ENCODE peak calls at places on chromosomes 11 and 22, in five cellular contexts. M is IMR-90, S is mesenchymal stem cell, P is H1, C is neuronal stem cell. F is an unnamed sample.

GRCh38 chr22:39995346-39996252 is 845 bp downstream of the FAM83F start:
- DNase-seq in M (no peak), S (no peak), P (no peak), C (no peak), F (no peak)

GRCh38 chr11:78532991-78533861 is 41.4 kb downstream of the NARS2 start:
- DNase-seq in M (no peak), S (no peak), P (no peak), C (no peak), F (no peak)

GRCh38 chr11:44112083-44112865 is 16.8 kb downstream of the EXT2 start:
- DNase-seq in M (peak; percentile 76), S (peak; percentile 58), P (no peak), C (no peak), F (no peak)

GRCh38 chr11:10762185-10762584 is 11.1 kb downstream of the CTR9 start:
- DNase-seq in M (no peak), S (no peak), P (no peak), C (no peak), F (no peak)

GRCh38 chr11:66883021-66883968 is 26.4 kb downstream of the LRFN4 start:
- DNase-seq in M (peak; percentile 86), S (peak; percentile 52), P (peak; percentile 97), C (peak; percentile 54), F (peak; percentile 27)

GRCh38 chr11:46277623-46278386 is at the start of gene CREB3L1:
- DNase-seq in M (no peak), S (no peak), P (peak; percentile 80), C (no peak), F (no peak)

GRCh38 chr11:45896392-45897068 is 10.5 kb downstream of the FREY1 start:
- DNase-seq in M (no peak), S (no peak), P (peak; percentile 84), C (peak; percentile 48), F (no peak)

GRCh38 chr11:75184757-75185156 is 33.9 kb downstream of the SLCO2B1 start:
- DNase-seq in M (no peak), S (no peak), P (no peak), C (no peak), F (peak; percentile 18)

GRCh38 chr22:26466196-26466595 is 17.4 kb downstream of the HPS4 start:
- DNase-seq in M (no peak), S (no peak), P (no peak), C (no peak), F (no peak)

GRCh38 chr11:63510360-63511130 is 4.7 kb downstream of the LGALS12 start:
- DNase-seq in M (no peak), S (no peak), P (no peak), C (no peak), F (no peak)

GRCh38 chr11:97786961-97787360 is 1233.8 kb upstream of the CNTN5 start:
- DNase-seq in M (no peak), S (no peak), P (no peak), C (no peak), F (no peak)

GRCh38 chr11:91100432-91100831 is 877.6 kb upstream of the CHORDC1 start:
- DNase-seq in M (peak; percentile 55), S (no peak), P (no peak), C (no peak), F (no peak)

GRCh38 chr11:64760759-64761417 is 1.1 kb upstream of the PYGM start:
- DNase-seq in M (no peak), S (no peak), P (no peak), C (no peak), F (no peak)

GRCh38 chr22:39176067-39176621 is 23.7 kb upstream of the CBX7 start:
- DNase-seq in M (peak; percentile 58), S (peak; percentile 80), P (peak; percentile 84), C (peak; percentile 69), F (peak; percentile 77)

GRCh38 chr22:27662359-27663030 is 139.1 kb downstream of the MN1 start:
- DNase-seq in M (no peak), S (no peak), P (no peak), C (no peak), F (no peak)

GRCh38 chr11:1933416-1934325 is 13.5 kb upstream of the MRPL23 start:
- DNase-seq in M (no peak), S (no peak), P (no peak), C (no peak), F (no peak)

GRCh38 chr22:39349506-39349966 is 255 bp upstream of the SYNGR1 start:
- DNase-seq in M (no peak), S (peak; percentile 27), P (peak; percentile 70), C (peak; percentile 62), F (peak; percentile 8)

GRCh38 chr22:28053871-28054621 is 135.0 kb upstream of the PITPNB start:
- DNase-seq in M (peak; percentile 62), S (no peak), P (no peak), C (no peak), F (no peak)

GRCh38 chr22:32206774-32207758 is 2.2 kb upstream of the RFPL2 start:
- DNase-seq in M (no peak), S (peak; percentile 5), P (peak; percentile 61), C (no peak), F (peak; percentile 38)

GRCh38 chr11:47981667-47982404 is 1.5 kb downstream of the PTPRJ start:
- DNase-seq in M (no peak), S (no peak), P (no peak), C (no peak), F (no peak)

GRCh38 chr11:45658292-45658991 is 7.0 kb downstream of the CHST1 start:
- DNase-seq in M (peak; percentile 45), S (peak; percentile 95), P (peak; percentile 77), C (no peak), F (no peak)

GRCh38 chr11:70670684-70671034 is 272.3 kb downstream of the CTTN start:
- DNase-seq in M (no peak), S (no peak), P (no peak), C (no peak), F (no peak)

GRCh38 chr11:109298865-109299264 is 123.1 kb upstream of the C11orf87 start:
- DNase-seq in M (no peak), S (no peak), P (no peak), C (no peak), F (no peak)

GRCh38 chr11:1235615-1236315 is 12.9 kb downstream of the MUC5B start:
- DNase-seq in M (no peak), S (no peak), P (peak; percentile 38), C (no peak), F (no peak)

GRCh38 chr22:49607821-49608220 is 219.9 kb downstream of the BRD1 start:
- DNase-seq in M (no peak), S (no peak), P (no peak), C (no peak), F (no peak)

GRCh38 chr11:125320347-125321122 is 156.0 kb downstream of the PKNOX2 start:
- DNase-seq in M (no peak), S (no peak), P (no peak), C (no peak), F (no peak)

GRCh38 chr11:34727228-34727737 is 106.4 kb downstream of the EHF start:
- DNase-seq in M (no peak), S (no peak), P (no peak), C (no peak), F (no peak)

GRCh38 chr22:26606611-26607010 is 11.2 kb downstream of the CRYBB1 start:
- DNase-seq in M (peak; percentile 84), S (peak; percentile 41), P (no peak), C (no peak), F (peak; percentile 4)

GRCh38 chr11:44372989-44373388 is 63.0 kb upstream of the ALX4 start:
- DNase-seq in M (no peak), S (no peak), P (no peak), C (no peak), F (no peak)

DNA sequence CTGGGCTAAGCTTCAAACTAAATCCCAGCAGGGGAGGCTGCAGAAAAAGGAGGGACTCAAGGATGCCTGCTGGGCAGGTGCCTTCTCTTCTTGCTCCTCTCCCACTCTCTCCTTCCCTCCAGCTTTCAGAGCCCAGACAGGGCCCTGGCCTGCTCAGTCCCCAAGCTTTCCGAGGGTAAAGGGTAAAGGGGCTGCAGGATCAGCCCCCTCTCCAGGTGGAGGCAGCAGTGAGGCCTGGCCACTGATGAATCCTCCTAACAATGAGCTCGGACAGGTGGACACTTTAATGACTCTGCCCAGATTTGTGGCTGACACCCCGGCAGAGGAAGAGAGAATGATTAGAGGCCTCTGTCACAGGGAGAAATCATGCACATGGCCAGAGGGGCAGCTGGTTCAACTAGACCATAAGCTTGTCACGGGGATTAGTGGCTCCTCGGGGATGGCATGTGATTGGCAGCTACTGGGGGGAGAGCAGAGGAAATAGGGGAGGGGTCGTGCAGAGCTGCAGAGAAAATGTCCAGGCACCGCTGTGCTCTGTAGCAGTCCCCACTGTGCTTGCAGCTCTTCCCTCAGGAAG is 587.5 kb upstream of the B3GAT1 start:
- DNase-seq in M (no peak), S (no peak), P (no peak), C (no peak), F (no peak)
- H2AFZ ChIP-seq in M (no peak overlapping the region), S (no peak overlapping the region), P (no peak overlapping the region), C (no peak overlapping the region), F (no peak overlapping the region)

DNA sequence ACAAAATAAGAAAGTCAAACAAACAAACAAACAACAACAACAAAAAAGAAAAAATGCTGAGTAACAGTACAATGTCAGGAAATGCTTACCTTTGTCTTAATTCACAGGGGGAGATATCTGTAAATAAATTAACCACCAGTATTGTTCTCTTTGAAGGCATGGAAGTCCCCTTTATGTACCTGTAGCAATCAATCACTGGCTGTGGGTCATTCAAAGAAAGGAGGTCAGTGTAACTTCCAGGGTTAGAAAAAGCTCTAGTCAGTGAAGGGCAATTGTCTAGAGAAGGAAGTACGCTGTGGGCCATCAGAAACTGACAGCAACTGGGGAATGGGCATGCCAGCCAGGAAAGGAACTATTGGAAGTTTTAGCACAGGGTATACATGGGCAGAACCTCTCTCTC is 121.5 kb upstream of the LUZP2 start:
- DNase-seq in M (no peak), S (no peak), P (no peak), C (no peak), F (no peak)
- H3K4me3 ChIP-seq in M (no peak overlapping the region), S (no peak overlapping the region), P (no peak overlapping the region), C (no peak overlapping the region), F (no peak overlapping the region)

GRCh38 chr22:29268511-29269229 is 602 bp downstream of the EWSR1 start:
- DNase-seq in M (peak; percentile 67), S (peak; percentile 72), P (no peak), C (peak; percentile 69), F (peak; percentile 37)

GRCh38 chr22:29267858-29268510 is at the start of the genes EWSR1 and RHBDD3:
- DNase-seq in M (peak; percentile 97), S (peak; percentile 99), P (peak; percentile 100), C (peak; percentile 97), F (peak; percentile 97)

GRCh38 chr22:29266564-29267461 is 968 bp downstream of the RHBDD3 start:
- DNase-seq in M (peak; percentile 11), S (peak; percentile 47), P (no peak), C (no peak), F (no peak)

GRCh38 chr22:29265929-29266328 is 1.9 kb downstream of the RHBDD3 start:
- DNase-seq in M (no peak), S (no peak), P (no peak), C (no peak), F (no peak)

DNA sequence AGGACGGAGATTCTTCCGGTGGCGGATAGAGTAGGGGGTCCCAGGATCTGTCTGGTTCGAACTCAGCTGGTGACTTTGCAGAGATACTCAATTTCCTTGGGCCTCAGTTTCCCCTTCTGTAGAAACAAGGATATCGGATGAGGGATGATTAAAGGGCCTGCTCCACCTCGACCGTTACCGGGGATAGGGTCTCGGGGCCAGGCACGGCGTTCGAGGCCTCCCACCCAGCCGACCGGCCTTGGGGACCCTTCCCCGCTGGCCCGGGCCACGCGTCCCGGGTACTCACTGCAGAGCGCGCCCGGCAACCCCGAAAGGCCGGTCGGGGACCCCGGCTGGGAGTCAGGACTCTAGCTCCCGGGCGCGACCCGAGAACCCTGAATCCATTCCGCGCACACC is 321 bp downstream of the RHBDD3 start:
- DNase-seq in M (no peak), S (no peak), P (no peak), C (no peak), F (no peak)
- H2BK120ac ChIP-seq in M (peak overlapping the region; percentile 87), S (peak overlapping the region; percentile 80), P (no peak overlapping the region), C (peak overlapping the region; percentile 98), F (peak overlapping the region; percentile 100)

GRCh38 chr22:30778261-30778660 is 83.6 kb downstream of the OSBP2 start:
- DNase-seq in M (no peak), S (no peak), P (no peak), C (no peak), F (no peak)
- H2AFZ ChIP-seq in M (no peak overlapping the region), S (no peak overlapping the region), P (no peak overlapping the region), C (no peak overlapping the region), F (no peak overlapping the region)